ENCODE peak calls at places on chromosomes 16 and 17, in nine cellular contexts. T is uterus; G is activated T-cell treated with anti-CD3 and anti-CD28 coated beads, Interleukin-2, amount 50 U/mL, for 1 hour; J is spleen; R is RWPE1; Y is gastrocnemius medialis; D is GM20000; V is brain microvascular endothelial cell; W is activated naive CD4-positive, alpha-beta T cell. H is an unnamed sample.

GRCh38 chr17:74543891-74544760 is 1.8 kb downstream of the CD300C start:
- DNase-seq in T (no peak), G (no peak), J (no peak), R (no peak), Y (no peak), D (no peak), V (no peak), W (no peak), H (no peak)

GRCh38 chr16:77744136-77744535 is 21.8 kb downstream of the NUDT7 start:
- DNase-seq in T (no peak), G (no peak), J (no peak), R (no peak), Y (no peak), D (no peak), V (no peak), W (no peak), H (no peak)

GRCh38 chr17:19578545-19578944 is 44.9 kb downstream of the SLC47A1 start:
- DNase-seq in T (no peak), G (no peak), J (no peak), R (peak), Y (no peak), D (no peak), V (no peak), W (no peak), H (no peak)

GRCh38 chr17:4186244-4186920 is 43.4 kb downstream of the CYB5D2 start:
- DNase-seq in T (peak), G (no peak), J (no peak), R (no peak), Y (no peak), D (no peak), V (no peak), W (no peak), H (no peak)

GRCh38 chr16:24609740-24610420 is 70.5 kb downstream of the RBBP6 start:
- DNase-seq in T (peak), G (peak), J (no peak), R (no peak), Y (no peak), D (no peak), V (peak), W (no peak), H (peak)

GRCh38 chr16:23171234-23171948 is 11.2 kb upstream of the SCNN1G start:
- DNase-seq in T (no peak), G (no peak), J (no peak), R (peak), Y (no peak), D (no peak), V (no peak), W (no peak), H (no peak)

GRCh38 chr17:63557416-63557815 is 7.1 kb downstream of the DCAF7 start:
- DNase-seq in T (no peak), G (no peak), J (no peak), R (no peak), Y (no peak), D (no peak), V (no peak), W (no peak), H (no peak)

GRCh38 chr16:50575743-50576142 is 27.5 kb downstream of the NKD1 start:
- DNase-seq in T (no peak), G (no peak), J (no peak), R (no peak), Y (no peak), D (no peak), V (no peak), W (no peak), H (no peak)

GRCh38 chr17:74987909-74988711 is 678 bp downstream of the CDR2L start:
- DNase-seq in T (peak), G (no peak), J (peak), R (no peak), Y (peak), D (no peak), V (peak), W (no peak), H (peak)

GRCh38 chr17:55348749-55349354 is 72.8 kb downstream of the MMD start:
- DNase-seq in T (peak), G (peak), J (no peak), R (peak), Y (peak), D (peak), V (peak), W (no peak), H (peak)

GRCh38 chr17:49703557-49704277 is 4.0 kb downstream of the SLC35B1 start:
- DNase-seq in T (no peak), G (no peak), J (peak), R (no peak), Y (no peak), D (no peak), V (peak), W (no peak), H (peak)

GRCh38 chr17:43094129-43094834 is 30.9 kb downstream of the BRCA1 start:
- DNase-seq in T (no peak), G (no peak), J (no peak), R (no peak), Y (no peak), D (no peak), V (no peak), W (no peak), H (no peak)

GRCh38 chr17:73357318-73357717 is 45.5 kb upstream of the CDC42EP4 start:
- DNase-seq in T (no peak), G (no peak), J (no peak), R (no peak), Y (no peak), D (no peak), V (no peak), W (no peak), H (no peak)

GRCh38 chr17:67145406-67145805 is 99.6 kb downstream of the HELZ start:
- DNase-seq in T (no peak), G (no peak), J (no peak), R (no peak), Y (no peak), D (no peak), V (no peak), W (no peak), H (no peak)

GRCh38 chr16:18800674-18801196 is 614 bp downstream of the ARL6IP1 start:
- DNase-seq in T (no peak), G (no peak), J (no peak), R (peak), Y (no peak), D (peak), V (no peak), W (no peak), H (no peak)

GRCh38 chr16:22659933-22660332 is 149.2 kb downstream of the NPIPB5 start:
- DNase-seq in T (no peak), G (no peak), J (no peak), R (no peak), Y (no peak), D (no peak), V (no peak), W (no peak), H (no peak)

GRCh38 chr16:78483124-78483992 is 383.9 kb downstream of the WWOX start:
- DNase-seq in T (no peak), G (no peak), J (no peak), R (no peak), Y (no peak), D (no peak), V (no peak), W (no peak), H (no peak)

GRCh38 chr16:89112377-89113151 is 18.9 kb downstream of the ACSF3 start:
- DNase-seq in T (no peak), G (peak), J (peak), R (no peak), Y (no peak), D (no peak), V (no peak), W (no peak), H (no peak)

GRCh38 chr16:68332411-68333121 is 21.7 kb downstream of the PRMT7 start:
- DNase-seq in T (no peak), G (no peak), J (no peak), R (no peak), Y (peak), D (no peak), V (peak), W (no peak), H (peak)

GRCh38 chr17:79080761-79081290 is 6.2 kb downstream of the ENGASE start:
- DNase-seq in T (no peak), G (no peak), J (peak), R (no peak), Y (no peak), D (no peak), V (no peak), W (no peak), H (no peak)

GRCh38 chr16:88737298-88738166 is 31.2 kb downstream of the CTU2 start:
- DNase-seq in T (peak), G (peak), J (peak), R (peak), Y (peak), D (peak), V (peak), W (peak), H (peak)

H was measured in lung microvascular endothelial cell.